ENCODE peak calls at places on chromosome 12, in ten cellular contexts. One of them, this sample, is unnamed.
A peak's percentile ranks its signal among the peaks of the same experiment; 100 is the strongest.

GRCh38 chr12:120678572-120678971 is 8.4 kb upstream of the MLEC start:
- DNase-seq in CD4-positive, alpha-beta memory T cell: no peak
- DNase-seq in BE2C: no peak
- DNase-seq in iPS DF 19.7: no peak
- DNase-seq in SK-N-DZ: no peak
- DNase-seq in left ventricle myocardium superior: no peak
- DNase-seq in NCI-H1092: no peak
- DNase-seq in breast epithelium: no peak
- DNase-seq in SK-N-SH: no peak
- DNase-seq in stimulated activated CD4-positive, alpha-beta T cell treated with anti-CD3 and anti-CD28 coated beads, TNF-alpha, amount 100 ng/mL, for 48 hours: no peak
- DNase-seq in this sample: no peak

GRCh38 chr12:27104546-27104945 is 22.2 kb upstream of the C12orf71 start:
- DNase-seq in SK-N-SH: no peak
- DNase-seq in NCI-H1092: no peak
- DNase-seq in BE2C: no peak
- DNase-seq in stimulated activated CD4-positive, alpha-beta T cell treated with anti-CD3 and anti-CD28 coated beads, TNF-alpha, amount 100 ng/mL, for 48 hours: no peak
- DNase-seq in left ventricle myocardium superior: no peak
- DNase-seq in breast epithelium: no peak
- DNase-seq in CD4-positive, alpha-beta memory T cell: no peak
- DNase-seq in SK-N-DZ: no peak
- DNase-seq in iPS DF 19.7: no peak
- DNase-seq in this sample: no peak

GRCh38 chr12:64946132-64946829 is 121.8 kb downstream of the TBC1D30 start:
- DNase-seq in breast epithelium: no peak
- DNase-seq in stimulated activated CD4-positive, alpha-beta T cell treated with anti-CD3 and anti-CD28 coated beads, TNF-alpha, amount 100 ng/mL, for 48 hours: no peak
- DNase-seq in SK-N-DZ: no peak
- DNase-seq in NCI-H1092: peak; percentile 93
- DNase-seq in left ventricle myocardium superior: peak; percentile 72
- DNase-seq in BE2C: peak; percentile 43
- DNase-seq in SK-N-SH: peak; percentile 69
- DNase-seq in CD4-positive, alpha-beta memory T cell: no peak
- DNase-seq in iPS DF 19.7: no peak
- DNase-seq in this sample: peak; percentile 84

GRCh38 chr12:105289114-105289904 is 41.2 kb upstream of the C12orf75 start:
- DNase-seq in stimulated activated CD4-positive, alpha-beta T cell treated with anti-CD3 and anti-CD28 coated beads, TNF-alpha, amount 100 ng/mL, for 48 hours: no peak
- DNase-seq in NCI-H1092: no peak
- DNase-seq in iPS DF 19.7: no peak
- DNase-seq in SK-N-SH: no peak
- DNase-seq in SK-N-DZ: no peak
- DNase-seq in BE2C: no peak
- DNase-seq in CD4-positive, alpha-beta memory T cell: no peak
- DNase-seq in breast epithelium: no peak
- DNase-seq in left ventricle myocardium superior: no peak
- DNase-seq in this sample: peak; percentile 72

GRCh38 chr12:53478865-53479264 is 20.4 kb downstream of the MAP3K12 start:
- DNase-seq in breast epithelium: no peak
- DNase-seq in CD4-positive, alpha-beta memory T cell: no peak
- DNase-seq in stimulated activated CD4-positive, alpha-beta T cell treated with anti-CD3 and anti-CD28 coated beads, TNF-alpha, amount 100 ng/mL, for 48 hours: no peak
- DNase-seq in iPS DF 19.7: no peak
- DNase-seq in SK-N-SH: no peak
- DNase-seq in left ventricle myocardium superior: no peak
- DNase-seq in NCI-H1092: no peak
- DNase-seq in BE2C: no peak
- DNase-seq in SK-N-DZ: no peak
- DNase-seq in this sample: no peak

GRCh38 chr12:89384050-89384749 is 31.9 kb upstream of the DUSP6 start:
- DNase-seq in CD4-positive, alpha-beta memory T cell: no peak
- DNase-seq in SK-N-DZ: no peak
- DNase-seq in left ventricle myocardium superior: peak; percentile 45
- DNase-seq in iPS DF 19.7: no peak
- DNase-seq in BE2C: peak; percentile 8
- DNase-seq in SK-N-SH: peak; percentile 32
- DNase-seq in breast epithelium: peak; percentile 54
- DNase-seq in stimulated activated CD4-positive, alpha-beta T cell treated with anti-CD3 and anti-CD28 coated beads, TNF-alpha, amount 100 ng/mL, for 48 hours: no peak
- DNase-seq in NCI-H1092: peak; percentile 40
- DNase-seq in this sample: peak; percentile 95

GRCh38 chr12:23534196-23534595 is 415.3 kb downstream of the SOX5 start:
- DNase-seq in stimulated activated CD4-positive, alpha-beta T cell treated with anti-CD3 and anti-CD28 coated beads, TNF-alpha, amount 100 ng/mL, for 48 hours: no peak
- DNase-seq in NCI-H1092: no peak
- DNase-seq in iPS DF 19.7: no peak
- DNase-seq in CD4-positive, alpha-beta memory T cell: no peak
- DNase-seq in left ventricle myocardium superior: no peak
- DNase-seq in SK-N-DZ: peak; percentile 60
- DNase-seq in SK-N-SH: no peak
- DNase-seq in BE2C: peak; percentile 52
- DNase-seq in breast epithelium: no peak
- DNase-seq in this sample: no peak

GRCh38 chr12:90970471-90970870 is 15.5 kb upstream of the CCER1 start:
- DNase-seq in BE2C: no peak
- DNase-seq in SK-N-SH: no peak
- DNase-seq in CD4-positive, alpha-beta memory T cell: no peak
- DNase-seq in stimulated activated CD4-positive, alpha-beta T cell treated with anti-CD3 and anti-CD28 coated beads, TNF-alpha, amount 100 ng/mL, for 48 hours: no peak
- DNase-seq in SK-N-DZ: no peak
- DNase-seq in iPS DF 19.7: no peak
- DNase-seq in left ventricle myocardium superior: no peak
- DNase-seq in breast epithelium: no peak
- DNase-seq in NCI-H1092: no peak
- DNase-seq in this sample: peak; percentile 3

GRCh38 chr12:121087467-121088207 is 45.0 kb upstream of the P2RX7 start:
- DNase-seq in NCI-H1092: no peak
- DNase-seq in CD4-positive, alpha-beta memory T cell: no peak
- DNase-seq in SK-N-DZ: no peak
- DNase-seq in iPS DF 19.7: no peak
- DNase-seq in left ventricle myocardium superior: no peak
- DNase-seq in stimulated activated CD4-positive, alpha-beta T cell treated with anti-CD3 and anti-CD28 coated beads, TNF-alpha, amount 100 ng/mL, for 48 hours: no peak
- DNase-seq in SK-N-SH: no peak
- DNase-seq in breast epithelium: no peak
- DNase-seq in BE2C: no peak
- DNase-seq in this sample: no peak

GRCh38 chr12:3122841-3123678 is 45.9 kb downstream of the TSPAN9 start:
- DNase-seq in SK-N-SH: peak; percentile 74
- DNase-seq in left ventricle myocardium superior: peak; percentile 63
- DNase-seq in stimulated activated CD4-positive, alpha-beta T cell treated with anti-CD3 and anti-CD28 coated beads, TNF-alpha, amount 100 ng/mL, for 48 hours: no peak
- DNase-seq in NCI-H1092: no peak
- DNase-seq in iPS DF 19.7: no peak
- DNase-seq in breast epithelium: no peak
- DNase-seq in BE2C: peak; percentile 55
- DNase-seq in SK-N-DZ: no peak
- DNase-seq in CD4-positive, alpha-beta memory T cell: no peak
- DNase-seq in this sample: peak; percentile 91

GRCh38 chr12:19129486-19130223 is at the start of gene PLEKHA5:
- DNase-seq in SK-N-DZ: peak; percentile 74
- DNase-seq in NCI-H1092: peak; percentile 55
- DNase-seq in breast epithelium: peak; percentile 58
- DNase-seq in BE2C: peak; percentile 80
- DNase-seq in left ventricle myocardium superior: peak; percentile 89
- DNase-seq in SK-N-SH: peak; percentile 94
- DNase-seq in CD4-positive, alpha-beta memory T cell: peak; percentile 38
- DNase-seq in stimulated activated CD4-positive, alpha-beta T cell treated with anti-CD3 and anti-CD28 coated beads, TNF-alpha, amount 100 ng/mL, for 48 hours: no peak
- DNase-seq in iPS DF 19.7: no peak
- DNase-seq in this sample: peak; percentile 85